ENCODE peak calls at places on chromosomes 1 and 21, in nine cellular contexts. R is sigmoid colon, W is progenitor cell of endocrine pancreas, B is left ventricle myocardium inferior, T is HL-60, H is foreskin fibroblast, M is hepatocyte, G is WTC11, O is neural crest cell. P is an unnamed sample.

GRCh38 chr1:50060279-50060678 is 36.5 kb upstream of the AGBL4 start:
- DNase-seq in B (no peak), O (no peak), T (no peak), M (no peak), R (no peak), H (peak), G (no peak), W (no peak), P (no peak)

GRCh38 chr1:109793486-109794318 is 30.0 kb upstream of the EPS8L3 start:
- DNase-seq in R (peak), M (peak), G (no peak), T (no peak), O (no peak), W (no peak), H (peak), B (no peak), P (no peak)

GRCh38 chr1:151443846-151444790 is 15.2 kb downstream of the POGZ start:
- DNase-seq in H (peak), W (peak), B (no peak), O (peak), G (peak), T (peak), M (peak), R (no peak), P (no peak)

GRCh38 chr1:6001992-6002576 is 9.9 kb upstream of the NPHP4 start:
- DNase-seq in G (peak), T (no peak), M (no peak), B (peak), H (peak), W (no peak), R (peak), O (no peak), P (no peak)

GRCh38 chr1:200415693-200416593 is 6.1 kb upstream of the ZNF281 start:
- DNase-seq in H (peak), M (peak), G (no peak), O (no peak), W (no peak), T (no peak), R (peak), B (no peak), P (no peak)

GRCh38 chr1:6090288-6090687 is 44.6 kb downstream of the KCNAB2 start:
- DNase-seq in T (no peak), M (no peak), O (no peak), W (no peak), G (no peak), R (no peak), B (no peak), H (no peak), P (no peak)

GRCh38 chr1:224852901-224853568 is 76.4 kb upstream of the DNAH14 start:
- DNase-seq in T (peak), W (no peak), G (no peak), R (no peak), O (no peak), M (peak), H (peak), B (no peak), P (no peak)

GRCh38 chr1:232476538-232476950 is 153.4 kb downstream of the SIPA1L2 start:
- DNase-seq in H (peak), O (no peak), R (no peak), G (no peak), B (no peak), M (no peak), W (no peak), T (no peak), P (no peak)

GRCh38 chr1:80893140-80893539 is 907.6 kb upstream of the ADGRL2 start:
- DNase-seq in M (no peak), W (no peak), B (no peak), R (no peak), G (no peak), T (no peak), H (peak), O (no peak), P (no peak)

GRCh38 chr1:54153548-54154439 is 994 bp upstream of the CDCP2 start:
- DNase-seq in G (peak), O (no peak), H (peak), T (peak), R (peak), W (no peak), B (peak), M (peak), P (no peak)

GRCh38 chr21:41560701-41561158 is 52.8 kb upstream of the TMPRSS2 start:
- DNase-seq in R (no peak), T (no peak), O (no peak), W (no peak), B (no peak), G (no peak), M (peak), H (no peak), P (no peak)

GRCh38 chr1:53127546-53127945 is 14.9 kb downstream of the SLC1A7 start:
- DNase-seq in M (no peak), G (no peak), H (no peak), O (no peak), T (no peak), B (no peak), R (peak), W (no peak), P (no peak)

GRCh38 chr1:201334325-201335173 is 42.9 kb downstream of the TNNT2 start:
- DNase-seq in H (peak), B (no peak), M (no peak), W (no peak), T (no peak), R (peak), G (no peak), O (no peak), P (no peak)

GRCh38 chr1:233656032-233656620 is 42.2 kb downstream of the KCNK1 start:
- DNase-seq in B (no peak), M (no peak), G (no peak), H (no peak), T (no peak), W (no peak), O (no peak), R (no peak), P (no peak)

GRCh38 chr1:219542828-219543518 is 69.9 kb downstream of the ZC3H11B start:
- DNase-seq in T (no peak), M (no peak), W (no peak), H (peak), R (no peak), B (no peak), O (no peak), G (no peak), P (no peak)

GRCh38 chr1:35506960-35507901 is 50.0 kb downstream of the KIAA0319L start:
- DNase-seq in T (no peak), R (no peak), B (no peak), G (no peak), O (no peak), H (no peak), M (no peak), W (no peak), P (no peak)

GRCh38 chr1:203034422-203035110 is 8.3 kb downstream of the PPFIA4 start:
- DNase-seq in T (no peak), H (no peak), G (no peak), M (no peak), O (no peak), B (no peak), W (no peak), R (no peak), P (no peak)

GRCh38 chr21:42236014-42236413 is 17.1 kb downstream of the ABCG1 start:
- DNase-seq in G (no peak), T (no peak), H (no peak), O (no peak), W (no peak), B (peak), R (no peak), M (no peak), P (no peak)

GRCh38 chr1:17878837-17879236 is 123.7 kb downstream of the ACTL8 start:
- DNase-seq in B (no peak), R (no peak), W (no peak), M (no peak), O (no peak), G (no peak), T (no peak), H (peak), P (no peak)

GRCh38 chr1:223125249-223125648 is 17.8 kb downstream of the TLR5 start:
- DNase-seq in B (no peak), W (no peak), R (no peak), T (no peak), O (no peak), M (no peak), H (no peak), G (no peak), P (no peak)

GRCh38 chr1:35886606-35887431 is 3.8 kb downstream of the AGO1 start:
- DNase-seq in O (no peak), R (no peak), T (peak), G (peak), H (no peak), M (peak), W (no peak), B (no peak), P (peak)

GRCh38 chr1:239058190-239058589 is 328.2 kb upstream of the CHRM3 start:
- DNase-seq in T (no peak), H (no peak), R (no peak), B (no peak), O (no peak), M (no peak), G (no peak), W (no peak), P (no peak)

GRCh38 chr1:112026501-112026900 is 37.0 kb upstream of the KCND3 start:
- DNase-seq in O (no peak), B (no peak), R (no peak), T (no peak), M (no peak), G (no peak), W (no peak), H (no peak), P (no peak)

GRCh38 chr1:111015222-111015621 is 51.5 kb upstream of the LRIF1 start:
- DNase-seq in H (no peak), W (no peak), B (no peak), R (no peak), O (no peak), M (no peak), T (no peak), G (no peak), P (no peak)
- TF ChIP-seq CTCF in H (no peak), W (no peak), B (no peak), R (no peak), O (no peak), M (no peak), T (no peak), G (no peak), P (no peak)

DNA sequence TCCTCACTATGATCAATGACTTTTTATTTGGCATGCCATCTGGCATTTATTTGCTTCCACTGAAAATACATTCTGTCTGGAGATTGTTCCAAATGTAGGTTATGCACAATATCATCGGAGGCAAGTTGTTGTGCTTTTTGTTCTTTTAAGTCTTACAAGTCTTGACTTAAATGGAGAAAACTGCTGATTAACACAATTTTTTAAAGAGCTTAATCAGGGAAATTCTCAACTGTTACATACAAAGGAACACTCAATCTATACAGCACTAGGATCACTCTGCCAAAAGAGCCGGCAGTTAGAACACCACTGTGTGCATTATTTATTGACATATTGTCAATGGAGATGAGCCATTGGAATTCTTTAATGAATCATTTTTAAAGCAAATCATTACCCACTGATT is 19.2 kb downstream of the CYYR1 start:
- DNase-seq in M (no peak), W (no peak), G (no peak), R (no peak), B (no peak), T (no peak), O (no peak), H (no peak), P (no peak)
- TF ChIP-seq CTCF in M (no peak), W (no peak), G (no peak), R (no peak), B (no peak), T (no peak), O (no peak), H (no peak), P (no peak)

GRCh38 chr1:40133122-40133665 is 28.0 kb upstream of the RLF start:
- DNase-seq in M (no peak), T (no peak), O (no peak), H (peak), B (no peak), W (no peak), G (no peak), R (no peak), P (no peak)

GRCh38 chr1:40130892-40131291 is 30.3 kb upstream of the RLF start:
- DNase-seq in H (peak), W (no peak), R (no peak), O (no peak), B (no peak), M (peak), T (peak), G (no peak), P (no peak)

GRCh38 chr1:40132383-40133121 is 28.6 kb upstream of the RLF start:
- DNase-seq in O (no peak), M (no peak), T (no peak), R (no peak), W (no peak), G (no peak), H (peak), B (no peak), P (no peak)

GRCh38 chr1:40133839-40134238 is 27.3 kb upstream of the RLF start:
- DNase-seq in T (no peak), H (no peak), B (no peak), M (no peak), O (no peak), R (no peak), W (no peak), G (no peak), P (no peak)
- TF ChIP-seq CTCF in T (no peak), H (no peak), B (no peak), M (no peak), O (no peak), R (no peak), W (no peak), G (no peak), P (no peak)

DNA sequence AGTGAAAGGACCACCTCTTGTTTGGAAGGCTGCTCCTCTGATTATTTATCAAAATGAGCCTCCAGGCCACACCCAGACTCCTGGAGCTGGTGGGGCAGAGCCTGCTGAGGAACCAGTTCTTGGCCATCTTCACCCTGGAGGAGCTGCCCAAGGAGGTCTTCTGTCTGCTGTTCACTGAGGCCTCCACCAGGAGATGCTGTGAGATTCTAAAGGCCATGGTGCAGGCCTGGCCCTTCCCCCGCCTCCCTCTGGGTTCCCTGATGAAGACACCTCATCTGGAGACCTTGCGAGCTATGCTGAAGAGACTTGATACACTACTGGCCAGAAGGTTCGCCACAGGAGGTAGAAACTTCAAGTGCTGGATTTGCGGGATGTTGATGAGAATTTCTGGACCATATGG is 61.7 kb upstream of the GJA8 start:
- DNase-seq in O (no peak), T (no peak), B (no peak), M (peak), R (no peak), G (no peak), W (no peak), H (no peak), P (no peak)
- TF ChIP-seq CTCF in O (no peak), T (no peak), B (no peak), M (no peak), R (no peak), G (no peak), W (no peak), H (no peak), P (no peak)

DNA sequence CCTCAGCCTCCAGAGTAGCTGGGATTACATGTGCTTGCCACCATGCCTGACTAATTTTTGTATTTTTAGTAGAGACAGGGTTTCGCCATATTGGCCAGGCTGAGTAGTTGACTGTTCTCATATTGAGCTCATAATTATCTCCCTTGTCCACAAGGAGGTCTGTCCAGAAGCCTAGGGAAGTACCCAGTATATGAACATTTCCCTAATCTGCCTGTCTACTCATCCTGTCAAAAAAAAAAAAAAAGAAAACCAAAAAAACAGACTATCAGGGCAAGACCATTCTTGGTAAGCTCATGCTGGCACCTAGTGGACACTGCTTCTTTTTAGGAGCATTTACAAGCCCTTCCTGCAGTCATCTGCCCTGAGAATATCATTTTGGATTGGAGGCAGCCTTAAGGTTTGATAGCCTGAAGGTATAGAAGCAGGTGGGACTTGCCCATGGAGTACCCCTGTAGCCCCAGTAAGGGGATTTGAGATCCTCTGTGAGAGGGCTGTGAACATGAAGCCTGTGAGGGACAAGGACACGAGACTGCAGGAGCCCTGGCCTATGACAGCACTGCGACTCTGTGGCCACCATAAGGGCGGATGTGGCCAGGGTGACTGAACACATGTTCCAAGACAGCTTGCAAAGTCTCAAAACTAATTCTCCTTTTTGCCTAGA is 10.8 kb upstream of the DUSP12 start:
- DNase-seq in H (peak), O (no peak), G (peak), B (peak), T (peak), R (peak), W (no peak), M (peak), P (peak)
- TF ChIP-seq CTCF in H (peak), O (peak), G (no peak), B (peak), T (peak), R (no peak), W (peak), M (peak), P (no peak)

GRCh38 chr1:166839600-166840308 is 479 bp downstream of the POGK start:
- DNase-seq in W (peak), M (peak), O (peak), R (peak), H (peak), T (no peak), G (peak), B (peak), P (peak)
- TF ChIP-seq CTCF in W (peak), M (peak), O (peak), R (no peak), H (peak), T (no peak), G (no peak), B (peak), P (no peak)

DNA sequence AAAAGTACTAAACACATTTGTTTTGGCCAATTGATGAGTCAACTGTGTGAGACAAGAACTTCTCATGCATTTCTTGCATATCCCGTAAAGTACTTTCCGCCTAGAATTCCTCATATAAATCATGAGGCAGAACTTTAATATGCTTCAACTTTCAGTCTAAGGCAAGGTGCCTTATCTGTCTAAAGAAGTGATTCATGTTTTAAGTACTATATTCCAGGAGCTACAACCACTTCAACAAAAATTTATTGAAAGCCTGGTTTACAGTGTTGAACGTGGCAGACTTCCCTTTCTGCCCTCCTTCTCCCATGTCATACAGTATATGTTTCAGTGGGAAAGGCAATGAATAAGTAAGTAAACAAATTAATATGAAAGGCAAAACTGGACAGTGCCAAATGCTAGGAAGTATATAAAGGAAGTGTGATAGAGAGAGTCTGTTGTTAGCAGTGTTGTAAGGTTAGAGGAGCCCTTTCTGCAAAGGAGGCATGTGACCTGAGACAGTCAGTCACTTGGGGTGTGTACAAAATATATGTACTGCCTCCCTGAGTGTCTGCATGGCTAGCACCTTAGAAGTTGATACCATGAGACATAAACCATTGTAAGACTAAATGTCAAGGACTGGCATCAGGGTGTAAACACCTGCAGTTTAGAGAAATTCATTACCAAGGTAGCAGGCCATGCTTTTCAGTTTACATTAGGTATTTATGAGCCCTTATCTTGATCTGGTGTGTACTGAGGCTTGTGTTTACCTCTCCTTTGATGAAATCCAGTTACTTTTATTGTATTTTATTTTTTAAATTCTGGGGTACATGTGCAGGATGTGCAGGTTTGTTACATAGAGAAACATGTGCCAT is 362.3 kb downstream of the SRGAP2C start:
- DNase-seq in M (no peak), T (no peak), R (no peak), O (no peak), G (no peak), W (no peak), B (no peak), H (no peak), P (no peak)
- TF ChIP-seq CTCF in M (no peak), T (no peak), R (no peak), O (no peak), G (no peak), W (no peak), B (no peak), H (no peak), P (no peak)